ENCODE peak calls at places on chromosome X, in six cellular contexts. I is upper lobe of left lung; C is activated naive CD8-positive, alpha-beta T cell treated with anti-CD3 and anti-CD28 coated beads, Interleukin-2, amount 10 ng/mL, durations not matched to agents 7 days and 5 days; O is lung; Z is left colon; T is CD4-positive, alpha-beta T cell. U is an unnamed sample.

GRCh38 chrX:19708683-19709082 is 178.7 kb downstream of the SH3KBP1 start:
- ATAC-seq in T (no peak), I (no peak), C (no peak), Z (no peak), O (no peak), U (no peak)

GRCh38 chrX:727738-728621 is 97.4 kb downstream of the SHOX start:
- ATAC-seq in I (no peak), O (no peak), C (no peak), T (no peak), Z (no peak), U (no peak)

GRCh38 chrX:153333271-153333670 is 682 bp upstream of the ZNF275 start:
- ATAC-seq in T (no peak), Z (no peak), I (no peak), O (no peak), C (no peak), U (no peak)

GRCh38 chrX:153956044-153956907 is 11.8 kb upstream of the RENBP start:
- ATAC-seq in C (no peak), T (no peak), O (no peak), Z (no peak), I (no peak), U (no peak)

GRCh38 chrX:119069128-119069527 is 3.7 kb upstream of the CT47C1 start:
- ATAC-seq in T (no peak), Z (no peak), O (no peak), C (no peak), I (no peak), U (no peak)

GRCh38 chrX:51332188-51332942 is at the start of gene NUDT10:
- ATAC-seq in T (peak), I (no peak), Z (peak), O (peak), C (peak), U (peak)

GRCh38 chrX:15664487-15665444 is at the start of gene CLTRN:
- ATAC-seq in T (no peak), C (no peak), I (no peak), O (no peak), Z (no peak), U (no peak)

GRCh38 chrX:117335209-117335608 is 781.4 kb downstream of the KLHL13 start:
- ATAC-seq in T (no peak), Z (peak), I (no peak), O (no peak), C (no peak), U (no peak)

GRCh38 chrX:153903991-153904957 is at the start of gene AVPR2:
- ATAC-seq in C (peak), Z (no peak), T (peak), I (peak), O (no peak), U (no peak)

GRCh38 chrX:16796298-16796697 is 10.0 kb downstream of the TXLNG start:
- ATAC-seq in O (no peak), Z (peak), T (no peak), C (no peak), I (no peak), U (no peak)

GRCh38 chrX:103839404-103839803 is 7.3 kb upstream of the RAB9B start:
- ATAC-seq in T (no peak), I (no peak), O (no peak), C (no peak), Z (no peak), U (no peak)

GRCh38 chrX:29143356-29143755 is 556.1 kb downstream of the IL1RAPL1 start:
- ATAC-seq in T (no peak), I (no peak), Z (no peak), C (no peak), O (no peak), U (no peak)

GRCh38 chrX:150205011-150205410 is 158.1 kb upstream of the MAMLD1 start:
- ATAC-seq in I (no peak), C (no peak), Z (no peak), O (no peak), T (no peak), U (no peak)

GRCh38 chrX:42289492-42290385 is 366.4 kb upstream of the CASK start:
- ATAC-seq in I (no peak), O (no peak), C (no peak), T (no peak), Z (no peak), U (no peak)

GRCh38 chrX:147875866-147876596 is 35.7 kb upstream of the FMR1 start:
- ATAC-seq in I (no peak), T (no peak), Z (peak), C (no peak), O (no peak), U (no peak)

GRCh38 chrX:107742754-107743191 is 32.8 kb downstream of the TSC22D3 start:
- ATAC-seq in C (no peak), Z (peak), I (no peak), T (no peak), O (no peak), U (no peak)

GRCh38 chrX:123422875-123423274 is 238.8 kb downstream of the GRIA3 start:
- ATAC-seq in T (no peak), I (no peak), Z (peak), C (no peak), O (no peak), U (no peak)

GRCh38 chrX:134718329-134719317 is 60.4 kb upstream of the PLAC1 start:
- ATAC-seq in C (peak), I (peak), Z (peak), T (no peak), O (peak), U (no peak)

GRCh38 chrX:70669120-70669519 is 224.5 kb downstream of the DLG3 start:
- ATAC-seq in C (no peak), Z (peak), O (no peak), T (no peak), I (no peak), U (no peak)

GRCh38 chrX:10619311-10620015 is 922 bp downstream of the MID1 start:
- ATAC-seq in Z (peak), I (no peak), C (no peak), T (no peak), O (peak), U (no peak)

GRCh38 chrX:108456971-108457477 is 17.4 kb downstream of the COL4A5 start:
- ATAC-seq in Z (no peak), O (no peak), I (no peak), T (no peak), C (no peak), U (no peak)

GRCh38 chrX:118963159-118963558 is 11.3 kb upstream of the LONRF3 start:
- ATAC-seq in O (no peak), Z (no peak), I (peak), C (no peak), T (no peak), U (peak)

GRCh38 chrX:46144566-46144965 is 400.7 kb downstream of the ZNF674 start:
- ATAC-seq in I (no peak), O (no peak), C (no peak), Z (no peak), T (no peak), U (no peak)

GRCh38 chrX:139826065-139827044 is 106.5 kb downstream of the ATP11C start:
- ATAC-seq in Z (no peak), O (no peak), I (no peak), T (no peak), C (no peak), U (no peak)

GRCh38 chrX:38664285-38664684 is 102.9 kb downstream of the TSPAN7 start:
- ATAC-seq in T (no peak), C (no peak), Z (peak), O (no peak), I (no peak), U (no peak)

GRCh38 chrX:72045552-72046277 is 86.0 kb downstream of the RTL5 start:
- ATAC-seq in O (no peak), Z (no peak), C (no peak), I (peak), T (no peak), U (no peak)

GRCh38 chrX:19746919-19747671 is 140.3 kb downstream of the SH3KBP1 start:
- ATAC-seq in C (no peak), T (no peak), Z (no peak), I (no peak), O (no peak), U (no peak)

GRCh38 chrX:10235851-10236250 is 79.1 kb downstream of the CLCN4 start:
- ATAC-seq in C (no peak), I (no peak), T (no peak), O (no peak), Z (no peak), U (no peak)

GRCh38 chrX:37332987-37333658 is 16.0 kb upstream of the PRRG1 start:
- ATAC-seq in I (no peak), C (no peak), Z (no peak), O (no peak), T (no peak), U (no peak)

GRCh38 chrX:56813318-56813837 is 84.3 kb downstream of the NBDY start:
- ATAC-seq in T (peak), O (peak), C (peak), Z (no peak), I (peak), U (peak)

GRCh38 chrX:19863237-19864223 is 23.9 kb downstream of the SH3KBP1 start:
- ATAC-seq in Z (no peak), I (no peak), O (no peak), C (no peak), T (no peak), U (no peak)